ENCODE peak calls at places on chromosomes 7 and 10, in nine cellular contexts. G is neural progenitor cell; O is SW480; Q is left ventricle myocardium inferior; E is left kidney; F is activated CD4-positive, alpha-beta T cell treated with anti-CD3 and anti-CD28 coated beads, Interleukin-2, amount 50 U/mL, for 1 hour; L is activated T-cell treated with anti-CD3 and anti-CD28 coated beads, Interleukin-2, amount 50 U/mL, for 48 hours; N is activated B cell treated with CpG ODN at 0.5 μM for 24 hours; X is lower leg skin. A is an unnamed sample.

GRCh38 chr10:117005454-117006055 is 568 bp upstream of the SHTN1 start:
- DNase-seq in Q (no peak), X (no peak), O (peak), N (no peak), E (peak), F (no peak), L (no peak), G (peak), A (no peak)

GRCh38 chr7:158084555-158084954 is 503.1 kb downstream of the PTPRN2 start:
- DNase-seq in G (no peak), N (no peak), O (no peak), F (no peak), L (no peak), Q (no peak), E (no peak), X (peak), A (no peak)

GRCh38 chr10:72637398-72637857 is 11.5 kb upstream of the MICU1 start:
- DNase-seq in X (no peak), E (no peak), F (no peak), L (peak), G (no peak), N (no peak), O (peak), Q (peak), A (no peak)

GRCh38 chr7:94056796-94057207 is 52.6 kb upstream of the BET1 start:
- DNase-seq in L (no peak), Q (no peak), F (no peak), G (peak), X (no peak), O (peak), N (no peak), E (peak), A (no peak)

GRCh38 chr10:91410638-91411367 is 659 bp downstream of the HECTD2 start:
- DNase-seq in G (peak), L (peak), F (peak), O (no peak), Q (no peak), X (peak), N (no peak), E (peak), A (peak)

GRCh38 chr10:5575482-5576153 is 50.9 kb downstream of the CALML3 start:
- DNase-seq in E (no peak), L (no peak), G (no peak), N (no peak), Q (no peak), X (no peak), O (no peak), F (no peak), A (no peak)

GRCh38 chr7:11706666-11707605 is 125.1 kb downstream of the THSD7A start:
- DNase-seq in L (no peak), N (no peak), Q (no peak), O (no peak), G (no peak), F (no peak), E (no peak), X (no peak), A (no peak)

GRCh38 chr7:78326870-78327269 is 528.3 kb downstream of the PHTF2 start:
- DNase-seq in F (no peak), G (no peak), Q (peak), N (no peak), X (no peak), E (no peak), L (no peak), O (no peak), A (no peak)

GRCh38 chr10:115082521-115082920 is 10.6 kb upstream of the ATRNL1 start:
- DNase-seq in N (no peak), Q (no peak), G (no peak), X (no peak), F (no peak), L (no peak), O (no peak), E (no peak), A (no peak)

GRCh38 chr7:157418204-157419029 is 81.6 kb downstream of the DNAJB6 start:
- DNase-seq in Q (no peak), E (no peak), G (no peak), O (no peak), X (no peak), L (no peak), F (no peak), N (no peak), A (no peak)

GRCh38 chr10:129761166-129761565 is 202.9 kb downstream of the EBF3 start:
- DNase-seq in Q (no peak), O (no peak), E (no peak), L (no peak), X (peak), G (no peak), F (no peak), N (peak), A (no peak)

GRCh38 chr7:21911341-21911875 is 34.3 kb downstream of the CDCA7L start:
- DNase-seq in O (no peak), E (no peak), L (no peak), Q (no peak), N (no peak), X (no peak), F (no peak), G (no peak), A (no peak)

GRCh38 chr10:133224861-133225366 is 5.1 kb upstream of the UTF1 start:
- DNase-seq in X (no peak), O (no peak), E (peak), F (no peak), G (no peak), L (no peak), N (no peak), Q (no peak), A (no peak)

GRCh38 chr10:108544500-108545120 is 1378.7 kb downstream of the XPNPEP1 start:
- DNase-seq in X (peak), E (peak), L (peak), G (peak), F (no peak), N (peak), O (peak), Q (peak), A (no peak)

GRCh38 chr10:61901829-61902447 is 439 bp downstream of the ARID5B start:
- DNase-seq in Q (no peak), N (peak), X (no peak), L (no peak), G (peak), E (peak), F (peak), O (no peak), A (no peak)

GRCh38 chr10:89373916-89374711 is 3.7 kb upstream of the IFIT1B start:
- DNase-seq in N (no peak), F (no peak), Q (peak), G (no peak), L (no peak), X (peak), O (no peak), E (no peak), A (no peak)

GRCh38 chr10:19828278-19829049 is 12.2 kb downstream of the PLXDC2 start:
- DNase-seq in F (no peak), G (peak), O (no peak), X (no peak), E (no peak), L (no peak), N (no peak), Q (no peak), A (no peak)

A was measured in CD4-positive, CD25-positive, alpha-beta regulatory T cell.